ENCODE peak calls at places on chromosomes 7 and 10, in ten cellular contexts. W, G, I, X, N, V, K, S, J and B are unnamed samples.

GRCh38 chr10:10092581-10092980 is 925.1 kb upstream of the CELF2 start:
- DNase-seq in J (no peak), K (no peak), G (no peak), S (no peak), W (no peak), V (no peak), I (no peak), N (no peak), X (peak; percentile 56), B (no peak)

GRCh38 chr10:83469719-83470336 is 669.5 kb upstream of the GHITM start:
- DNase-seq in V (no peak), S (no peak), N (no peak), I (no peak), K (no peak), X (no peak), G (no peak), J (no peak), W (no peak), B (no peak)

GRCh38 chr10:62790571-62790970 is 13.9 kb upstream of the ADO start:
- DNase-seq in W (no peak), X (no peak), N (no peak), G (no peak), K (no peak), I (no peak), V (no peak), S (no peak), J (no peak), B (no peak)

GRCh38 chr10:26457088-26457487 is 18.9 kb downstream of the APBB1IP start:
- DNase-seq in W (no peak), V (no peak), J (no peak), K (peak; percentile 85), G (no peak), I (no peak), S (no peak), N (no peak), X (no peak), B (peak; percentile 15)

GRCh38 chr10:5281355-5281754 is 83.4 kb upstream of the UCN3 start:
- DNase-seq in W (no peak), S (no peak), G (no peak), I (no peak), X (no peak), K (no peak), J (no peak), V (no peak), N (no peak), B (no peak)

GRCh38 chr10:19250542-19250941 is 201.9 kb downstream of the MALRD1 start:
- DNase-seq in X (no peak), G (no peak), S (no peak), W (no peak), N (no peak), I (no peak), V (no peak), J (no peak), K (no peak), B (no peak)

GRCh38 chr7:94129443-94130140 is 125.4 kb upstream of the BET1 start:
- DNase-seq in K (no peak), J (no peak), W (no peak), I (peak; percentile 19), X (no peak), N (peak; percentile 27), G (no peak), S (no peak), V (no peak), B (no peak)

GRCh38 chr7:31192996-31193395 is 140.9 kb downstream of the ADCYAP1R1 start:
- DNase-seq in V (no peak), G (peak; percentile 36), W (peak; percentile 73), I (peak; percentile 35), K (no peak), N (peak; percentile 22), S (peak; percentile 66), J (peak; percentile 89), X (no peak), B (peak; percentile 31)

GRCh38 chr7:138945806-138946205 is 35.4 kb downstream of the KIAA1549 start:
- DNase-seq in W (no peak), I (no peak), V (no peak), N (no peak), S (no peak), G (no peak), K (no peak), J (no peak), X (no peak), B (no peak)

GRCh38 chr10:13346280-13346819 is 1.7 kb downstream of the SEPHS1 start:
- DNase-seq in N (no peak), J (no peak), G (no peak), V (peak; percentile 77), K (no peak), X (no peak), I (no peak), S (no peak), W (no peak), B (peak; percentile 25)

GRCh38 chr7:36896956-36897594 is 172.8 kb upstream of the AOAH start:
- DNase-seq in W (no peak), S (no peak), K (no peak), J (no peak), N (no peak), X (no peak), V (no peak), I (no peak), G (no peak), B (no peak)

GRCh38 chr7:79692015-79692414 is 238.5 kb upstream of the MAGI2 start:
- DNase-seq in I (no peak), S (no peak), K (no peak), N (no peak), W (no peak), J (no peak), V (no peak), G (no peak), X (no peak), B (no peak)

GRCh38 chr7:98240961-98241673 is 10.9 kb downstream of the TECPR1 start:
- DNase-seq in S (no peak), K (no peak), W (peak; percentile 72), V (no peak), X (no peak), G (peak; percentile 18), N (peak; percentile 28), J (peak; percentile 89), I (peak; percentile 27), B (peak; percentile 41)

GRCh38 chr10:104029528-104029875 is 56.2 kb downstream of the COL17A1 start:
- DNase-seq in N (no peak), G (no peak), K (no peak), I (no peak), X (no peak), W (no peak), V (no peak), S (no peak), J (no peak), B (no peak)

GRCh38 chr10:122328676-122329075 is 45.8 kb upstream of the PLEKHA1 start:
- DNase-seq in G (no peak), W (no peak), J (no peak), V (no peak), N (no peak), I (no peak), X (no peak), K (no peak), S (no peak), B (no peak)

GRCh38 chr10:2936816-2937215 is 130.5 kb upstream of the PFKP start:
- DNase-seq in V (no peak), S (no peak), N (no peak), W (no peak), G (no peak), I (no peak), X (no peak), J (no peak), K (no peak), B (no peak)

GRCh38 chr7:134747326-134747725 is 32.1 kb upstream of the CALD1 start:
- DNase-seq in V (no peak), I (no peak), K (no peak), J (no peak), X (no peak), W (no peak), S (no peak), G (no peak), N (no peak), B (no peak)

GRCh38 chr10:96334888-96335526 is 23.8 kb downstream of the OPALIN start:
- DNase-seq in W (no peak), X (no peak), G (peak; percentile 13), I (peak; percentile 44), S (no peak), J (peak; percentile 47), N (peak; percentile 35), K (no peak), V (no peak), B (no peak)

GRCh38 chr7:100563809-100564400 is 9.8 kb downstream of the SAP25 start:
- DNase-seq in I (no peak), G (no peak), N (peak; percentile 53), X (peak; percentile 95), W (peak; percentile 89), J (peak; percentile 95), V (peak; percentile 89), S (peak; percentile 84), K (no peak), B (peak; percentile 88)

DNA sequence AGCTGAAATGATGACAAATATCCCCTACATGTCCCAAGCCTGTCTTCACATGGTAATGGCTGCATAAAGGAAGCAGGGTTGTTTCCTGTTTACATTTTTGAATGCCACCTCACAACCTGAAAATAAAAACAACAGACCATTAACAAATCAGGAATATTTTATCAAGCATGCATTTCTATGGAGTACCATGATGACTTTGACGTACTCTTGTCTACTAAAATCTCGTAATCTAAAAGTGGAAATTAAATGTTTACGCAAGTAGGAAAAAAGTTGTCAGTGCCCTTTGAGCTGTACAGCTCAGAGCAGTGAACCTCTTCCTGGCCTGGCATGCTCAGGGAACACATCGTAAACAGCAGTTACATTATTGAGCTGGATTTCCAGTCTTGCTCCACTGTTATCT is 194.1 kb downstream of the INHBA start:
- DNase-seq in S (no peak), V (no peak), I (no peak), W (no peak), K (no peak), X (no peak), N (peak; percentile 41), J (no peak), G (no peak), B (no peak)
- TF ChIP-seq POLR2AphosphoS5 in S (no peak), V (no peak), I (no peak), W (no peak), K (no peak), X (no peak), N (no peak), J (no peak), G (no peak), B (no peak)

GRCh38 chr7:43353902-43354301 is 229.0 kb upstream of the STK17A start:
- DNase-seq in S (no peak), X (no peak), I (no peak), W (no peak), J (no peak), V (no peak), N (no peak), G (peak; percentile 6), K (no peak), B (no peak)
- TF ChIP-seq CTCF in S (no peak), X (no peak), I (no peak), W (no peak), J (peak; percentile 28), V (no peak), N (peak; percentile 23), G (peak; percentile 7), K (no peak), B (no peak)

GRCh38 chr7:16989883-16990413 is 108.2 kb upstream of the AGR3 start:
- DNase-seq in K (no peak), S (peak; percentile 85), N (peak; percentile 69), G (peak; percentile 75), W (peak; percentile 91), X (no peak), V (peak; percentile 82), J (no peak), I (peak; percentile 100), B (peak; percentile 86)
- TF ChIP-seq POLR2AphosphoS5 in K (no peak), S (peak; percentile 91), N (peak; percentile 46), G (no peak), W (peak; percentile 92), X (no peak), V (peak; percentile 17), J (no peak), I (peak; percentile 14), B (peak; percentile 12)

GRCh38 chr7:153320728-153321127 is 561.2 kb downstream of the ACTR3B start:
- DNase-seq in X (no peak), G (no peak), K (no peak), W (no peak), N (no peak), J (no peak), I (no peak), S (no peak), V (no peak), B (no peak)
- TF ChIP-seq CTCF in X (no peak), G (no peak), K (no peak), W (no peak), N (no peak), J (no peak), I (no peak), S (no peak), V (no peak), B (no peak)